ENCODE peak calls at places on chromosomes 4 and X, in seven cellular contexts. I is NCI-H1417; K is T follicular helper cell; O is hippocampal formation; X is HuH-7; T is AG08395; Q is activated T-cell treated with anti-CD3 and anti-CD28 coated beads, Interleukin-2, amount 50 U/mL, for 4 hours. P is an unnamed sample.

GRCh38 chr4:7067147-7067522 is 729 bp downstream of the GRPEL1 start:
- DNase-seq in I (no peak), K (no peak), O (no peak), X (no peak), T (peak), Q (no peak), P (peak)

GRCh38 chrX:45669715-45670360 is 469.2 kb upstream of the DIPK2B start:
- DNase-seq in I (no peak), K (no peak), O (no peak), X (no peak), T (peak), Q (no peak), P (no peak)

GRCh38 chrX:10756365-10756915 is 136.1 kb upstream of the MID1 start:
- DNase-seq in I (no peak), K (no peak), O (no peak), X (peak), T (peak), Q (no peak), P (no peak)

GRCh38 chr4:8703857-8704495 is 111.4 kb downstream of the CPZ start:
- DNase-seq in I (no peak), K (no peak), O (no peak), X (no peak), T (no peak), Q (no peak), P (no peak)

GRCh38 chrX:149002320-149002719 is 501.9 kb downstream of the AFF2 start:
- DNase-seq in I (no peak), K (no peak), O (no peak), X (no peak), T (no peak), Q (no peak), P (no peak)

GRCh38 chrX:39175418-39176057 is 374.3 kb downstream of the MID1IP1 start:
- DNase-seq in I (no peak), K (no peak), O (no peak), X (no peak), T (no peak), Q (no peak), P (no peak)

GRCh38 chr4:38804654-38805295 is at the start of gene TLR1:
- DNase-seq in I (no peak), K (no peak), O (peak), X (no peak), T (peak), Q (no peak), P (no peak)

GRCh38 chr4:75845992-75846391 is 56.3 kb downstream of the PPEF2 start:
- DNase-seq in I (no peak), K (no peak), O (no peak), X (no peak), T (no peak), Q (no peak), P (no peak)

GRCh38 chr4:110270492-110271197 is 72.2 kb upstream of the ELOVL6 start:
- DNase-seq in I (no peak), K (no peak), O (no peak), X (no peak), T (peak), Q (no peak), P (no peak)

GRCh38 chr4:128711361-128711760 is 98.1 kb upstream of the JADE1 start:
- DNase-seq in I (no peak), K (no peak), O (no peak), X (no peak), T (no peak), Q (no peak), P (no peak)

GRCh38 chr4:86556791-86557415 is 37.2 kb upstream of the PTPN13 start:
- DNase-seq in I (no peak), K (no peak), O (no peak), X (no peak), T (no peak), Q (no peak), P (no peak)

GRCh38 chr4:183094393-183095198 is 4.5 kb upstream of the WWC2 start:
- DNase-seq in I (no peak), K (no peak), O (no peak), X (no peak), T (no peak), Q (no peak), P (no peak)

GRCh38 chr4:84681488-84682274 is 98.8 kb downstream of the CDS1 start:
- DNase-seq in I (no peak), K (no peak), O (peak), X (peak), T (peak), Q (no peak), P (no peak)

GRCh38 chr4:143246977-143247376 is 62.3 kb downstream of the USP38 start:
- DNase-seq in I (no peak), K (no peak), O (no peak), X (no peak), T (no peak), Q (no peak), P (no peak)

P was measured in stimulated activated naive CD4-positive, alpha-beta T cell treated with Interleukin-2 at 50 U/mL for 16 hours.